ENCODE peak calls at places on chromosomes 7 and 10, in eight cellular contexts. G is pons; U is frontal cortex; P is stimulated activated naive CD4-positive, alpha-beta T cell; M is NCI-H524 treated with DMSO at 0.1 percent for 48 hours; Z is cerebellar cortex; L is D341Med; B is astrocyte of the spinal cord. H is an unnamed sample.

GRCh38 chr7:26555971-26556830 is 264.5 kb downstream of the SNX10 start:
- DNase-seq in G (peak), P (no peak), U (no peak), M (no peak), Z (peak), L (peak), B (no peak), H (no peak)

GRCh38 chr7:158534598-158534997 is 53.0 kb downstream of the PTPRN2 start:
- DNase-seq in P (no peak), G (no peak), Z (no peak), M (no peak), B (no peak), U (no peak), L (no peak), H (no peak)

GRCh38 chr7:113285411-113285810 is 167.1 kb upstream of the SMIM30 start:
- DNase-seq in P (no peak), Z (no peak), B (no peak), M (no peak), L (no peak), U (no peak), G (no peak), H (no peak)

GRCh38 chr10:132395704-132396494 is 1.1 kb upstream of the PWWP2B start:
- DNase-seq in Z (no peak), M (no peak), G (no peak), B (no peak), L (no peak), P (no peak), U (no peak), H (no peak)

GRCh38 chr10:124011464-124011863 is 81.9 kb downstream of the CHST15 start:
- DNase-seq in Z (no peak), L (no peak), G (no peak), U (no peak), M (no peak), B (no peak), P (no peak), H (no peak)

GRCh38 chr7:31767686-31768358 is 80.8 kb downstream of the PPP1R17 start:
- DNase-seq in U (no peak), Z (no peak), M (no peak), L (no peak), B (no peak), G (no peak), P (no peak), H (no peak)

GRCh38 chr7:39673868-39674267 is 50.5 kb downstream of the RALA start:
- DNase-seq in U (no peak), P (no peak), B (no peak), Z (no peak), G (no peak), L (no peak), M (no peak), H (no peak)

GRCh38 chr7:88268858-88269257 is 37.8 kb downstream of the STEAP4 start:
- DNase-seq in B (no peak), M (no peak), Z (no peak), P (no peak), U (no peak), G (no peak), L (no peak), H (no peak)

GRCh38 chr10:48804740-48805182 is 120.1 kb downstream of the WDFY4 start:
- DNase-seq in P (no peak), G (peak), U (no peak), M (no peak), L (no peak), Z (no peak), B (no peak), H (no peak)

GRCh38 chr10:78359641-78360091 is 326.0 kb downstream of the RPS24 start:
- DNase-seq in L (peak), Z (no peak), M (peak), P (no peak), G (no peak), U (no peak), B (no peak), H (no peak)

GRCh38 chr10:84214046-84214572 is 11.2 kb downstream of the LRIT2 start:
- DNase-seq in B (no peak), Z (no peak), L (no peak), P (no peak), G (no peak), M (no peak), U (no peak), H (no peak)

GRCh38 chr10:58998924-58999713 is 177.3 kb upstream of the PHYHIPL start:
- DNase-seq in L (no peak), P (no peak), M (no peak), B (peak), U (peak), G (peak), Z (peak), H (peak)

H was measured in putamen.